ENCODE peak calls at places on chromosomes 7 and 10, in seven cellular contexts. E is progenitor cell of endocrine pancreas; A is choroid plexus epithelial cell; F is Calu3; Z is tibial artery; N is CD8-positive, alpha-beta T cell; S is GM10248. I is an unnamed sample.

GRCh38 chr10:78312197-78313046 is 278.8 kb downstream of the RPS24 start:
- DNase-seq in E (no peak), A (peak), F (no peak), Z (no peak), N (no peak), S (no peak), I (peak)

GRCh38 chr7:90825779-90826178 is 229.7 kb downstream of the CDK14 start:
- DNase-seq in E (no peak), A (peak), F (no peak), Z (no peak), N (no peak), S (no peak), I (peak)

GRCh38 chr10:100359030-100359432 is 12.0 kb downstream of the SCD start:
- DNase-seq in E (no peak), A (no peak), F (no peak), Z (no peak), N (no peak), S (no peak), I (no peak)

GRCh38 chr7:2954433-2954853 is 89.2 kb downstream of the CARD11 start:
- DNase-seq in E (no peak), A (no peak), F (no peak), Z (no peak), N (peak), S (peak), I (no peak)

GRCh38 chr10:118953999-118954398 is 75.5 kb upstream of the NANOS1 start:
- DNase-seq in E (no peak), A (no peak), F (no peak), Z (no peak), N (no peak), S (peak), I (no peak)

GRCh38 chr10:29064665-29065064 is 224.2 kb upstream of the LYZL1 start:
- DNase-seq in E (no peak), A (peak), F (no peak), Z (no peak), N (no peak), S (no peak), I (peak)

GRCh38 chr10:114767589-114768393 is 53.8 kb upstream of the FHIP2A start:
- DNase-seq in E (peak), A (no peak), F (peak), Z (no peak), N (no peak), S (peak), I (no peak)

GRCh38 chr10:28060031-28060607 is 61.2 kb upstream of the ODAD2 start:
- DNase-seq in E (no peak), A (no peak), F (no peak), Z (no peak), N (no peak), S (no peak), I (no peak)

GRCh38 chr7:44222074-44222473 is 21.3 kb downstream of the YKT6 start:
- DNase-seq in E (no peak), A (no peak), F (no peak), Z (no peak), N (no peak), S (no peak), I (no peak)

GRCh38 chr10:78215645-78216044 is 182.0 kb downstream of the RPS24 start:
- DNase-seq in E (no peak), A (peak), F (no peak), Z (peak), N (no peak), S (no peak), I (peak)

GRCh38 chr10:13560597-13560996 is 26.2 kb upstream of the PRPF18 start:
- DNase-seq in E (no peak), A (peak), F (no peak), Z (no peak), N (no peak), S (no peak), I (no peak)

GRCh38 chr7:129774359-129774758 is 162.8 kb downstream of the NRF1 start:
- DNase-seq in E (no peak), A (no peak), F (no peak), Z (no peak), N (no peak), S (no peak), I (no peak)

GRCh38 chr7:727806-728460 is 852 bp upstream of the PRKAR1B start:
- DNase-seq in E (no peak), A (peak), F (no peak), Z (no peak), N (no peak), S (no peak), I (no peak)

GRCh38 chr10:100740476-100741341 is 4.7 kb upstream of the PAX2 start:
- DNase-seq in E (no peak), A (no peak), F (no peak), Z (no peak), N (no peak), S (no peak), I (no peak)

GRCh38 chr10:131722121-131722520 is 178.7 kb upstream of the PPP2R2D start:
- DNase-seq in E (no peak), A (no peak), F (no peak), Z (no peak), N (no peak), S (no peak), I (no peak)

GRCh38 chr10:72425133-72425532 is 70.4 kb upstream of the DNAJB12 start:
- DNase-seq in E (no peak), A (peak), F (no peak), Z (no peak), N (no peak), S (no peak), I (no peak)

GRCh38 chr7:128872394-128872824 is 9.8 kb downstream of the ATP6V1F start:
- DNase-seq in E (no peak), A (no peak), F (no peak), Z (no peak), N (no peak), S (no peak), I (no peak)

GRCh38 chr7:149670288-149670687 is 103.1 kb downstream of the ZNF467 start:
- DNase-seq in E (no peak), A (peak), F (no peak), Z (peak), N (no peak), S (no peak), I (no peak)

GRCh38 chr10:78913219-78914059 is 155.3 kb upstream of the ZMIZ1 start:
- DNase-seq in E (no peak), A (no peak), F (peak), Z (no peak), N (no peak), S (no peak), I (no peak)

GRCh38 chr7:107118109-107118900 is 50.5 kb upstream of the HBP1 start:
- DNase-seq in E (no peak), A (peak), F (no peak), Z (no peak), N (no peak), S (no peak), I (no peak)

GRCh38 chr7:77806425-77806824 is 7.9 kb downstream of the PHTF2 start:
- DNase-seq in E (no peak), A (no peak), F (no peak), Z (no peak), N (no peak), S (no peak), I (no peak)

GRCh38 chr10:126243976-126244375 is 144.3 kb downstream of the ADAM12 start:
- DNase-seq in E (no peak), A (peak), F (no peak), Z (no peak), N (no peak), S (no peak), I (peak)

GRCh38 chr10:71512794-71513379 is 116.2 kb downstream of the CDH23 start:
- DNase-seq in E (no peak), A (peak), F (peak), Z (no peak), N (no peak), S (no peak), I (no peak)

GRCh38 chr10:90960355-90960814 is 39.5 kb upstream of the ANKRD1 start:
- DNase-seq in E (no peak), A (peak), F (no peak), Z (no peak), N (no peak), S (peak), I (peak)

GRCh38 chr10:21649441-21649872 is 115.4 kb downstream of the MLLT10 start:
- DNase-seq in E (no peak), A (no peak), F (no peak), Z (no peak), N (no peak), S (no peak), I (no peak)

GRCh38 chr10:132408823-132409666 is 12.0 kb downstream of the PWWP2B start:
- DNase-seq in E (no peak), A (no peak), F (peak), Z (no peak), N (no peak), S (no peak), I (no peak)

GRCh38 chr10:132861116-132861691 is 75.3 kb upstream of the NKX6-2 start:
- DNase-seq in E (no peak), A (no peak), F (no peak), Z (no peak), N (no peak), S (no peak), I (no peak)

DNA sequence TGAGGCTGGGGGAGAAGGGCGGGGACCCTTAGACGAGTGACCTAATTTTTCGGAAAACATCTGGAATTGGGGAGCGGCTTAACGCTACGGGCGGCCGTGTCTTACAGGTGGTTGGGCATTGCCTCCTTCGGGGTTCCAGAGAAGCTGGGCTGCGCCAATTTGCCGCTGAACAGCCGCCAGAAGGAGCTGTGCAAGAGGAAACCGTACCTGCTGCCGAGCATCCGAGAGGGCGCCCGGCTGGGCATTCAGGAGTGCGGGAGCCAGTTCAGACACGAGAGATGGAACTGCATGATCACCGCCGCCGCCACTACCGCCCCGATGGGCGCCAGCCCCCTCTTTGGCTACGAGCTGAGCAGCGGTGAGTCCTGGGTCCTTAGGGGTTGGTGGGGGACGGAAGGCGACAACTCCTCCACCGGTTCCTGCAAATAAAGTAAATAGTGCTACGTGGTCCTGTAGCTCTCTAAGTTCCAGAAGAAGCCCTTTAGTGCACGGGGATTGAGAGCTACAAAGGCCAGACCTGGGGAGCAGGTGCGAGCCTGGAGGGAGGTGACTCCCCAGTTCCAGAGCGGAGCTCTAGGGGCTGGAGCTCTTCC is 756 bp downstream of the WNT16 start:
- DNase-seq in E (peak), A (peak), F (peak), Z (no peak), N (no peak), S (peak), I (no peak)
- TF ChIP-seq CTCF in E (no peak), A (peak), F (peak), Z (no peak), N (no peak), S (peak), I (no peak)

GRCh38 chr7:141738592-141739013 is 445 bp downstream of the SSBP1 start:
- DNase-seq in E (no peak), A (no peak), F (no peak), Z (no peak), N (no peak), S (no peak), I (no peak)
- TF ChIP-seq CTCF in E (no peak), A (peak), F (no peak), Z (no peak), N (no peak), S (peak), I (no peak)

GRCh38 chr7:35492451-35493175 is 202.3 kb downstream of the HERPUD2 start:
- DNase-seq in E (no peak), A (no peak), F (no peak), Z (no peak), N (no peak), S (no peak), I (no peak)
- TF ChIP-seq CTCF in E (no peak), A (no peak), F (no peak), Z (no peak), N (no peak), S (no peak), I (no peak)

GRCh38 chr10:75295901-75296441 is 60.2 kb upstream of the COMTD1 start:
- DNase-seq in E (no peak), A (no peak), F (no peak), Z (no peak), N (no peak), S (no peak), I (no peak)

GRCh38 chr10:75293456-75293840 is 57.7 kb upstream of the COMTD1 start:
- DNase-seq in E (no peak), A (no peak), F (no peak), Z (no peak), N (no peak), S (no peak), I (no peak)

GRCh38 chr10:75294518-75294865 is 58.7 kb upstream of the COMTD1 start:
- DNase-seq in E (peak), A (no peak), F (no peak), Z (no peak), N (no peak), S (no peak), I (no peak)

GRCh38 chr10:75294031-75294437 is 58.3 kb upstream of the COMTD1 start:
- DNase-seq in E (no peak), A (no peak), F (no peak), Z (no peak), N (no peak), S (no peak), I (no peak)

GRCh38 chr10:75294866-75295692 is 59.3 kb upstream of the COMTD1 start:
- DNase-seq in E (peak), A (peak), F (peak), Z (peak), N (peak), S (peak), I (peak)
- TF ChIP-seq CTCF in E (peak), A (peak), F (peak), Z (peak), N (peak), S (no peak), I (peak)

GRCh38 chr7:105013818-105014724 is at the start of gene KMT2E:
- DNase-seq in E (peak), A (peak), F (peak), Z (peak), N (peak), S (peak), I (peak)
- TF ChIP-seq CTCF in E (no peak), A (peak), F (no peak), Z (peak), N (no peak), S (no peak), I (peak)

GRCh38 chr7:38068461-38068860 is 109.6 kb upstream of the STARD3NL start:
- DNase-seq in E (no peak), A (no peak), F (no peak), Z (no peak), N (no peak), S (no peak), I (no peak)

GRCh38 chr7:38069052-38069451 is 109.0 kb upstream of the STARD3NL start:
- DNase-seq in E (no peak), A (no peak), F (no peak), Z (no peak), N (no peak), S (no peak), I (no peak)

DNA sequence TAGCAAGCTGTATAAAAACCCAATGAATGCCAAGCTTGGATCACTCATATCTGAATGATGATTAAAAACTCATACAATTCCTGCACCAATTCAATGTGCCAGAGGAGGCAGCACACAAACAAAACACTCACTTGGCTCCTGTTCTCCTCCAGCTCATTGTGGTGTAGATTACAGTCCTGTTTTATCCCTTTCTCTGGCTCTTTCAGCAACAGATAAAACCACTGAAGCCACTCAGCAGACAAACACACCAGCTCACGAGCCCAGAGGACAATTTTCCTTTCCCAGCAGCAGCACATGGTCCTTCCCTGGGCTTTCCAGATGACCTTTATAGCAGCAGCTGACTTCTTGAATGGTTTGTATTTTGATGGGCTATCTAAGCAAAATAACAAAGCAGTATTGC is 107.3 kb upstream of the STARD3NL start:
- DNase-seq in E (no peak), A (peak), F (peak), Z (no peak), N (no peak), S (no peak), I (no peak)
- TF ChIP-seq CTCF in E (peak), A (peak), F (peak), Z (no peak), N (peak), S (no peak), I (no peak)

GRCh38 chr10:69583106-69583505 is 9.9 kb upstream of the NEUROG3 start:
- DNase-seq in E (no peak), A (no peak), F (no peak), Z (no peak), N (no peak), S (no peak), I (no peak)

GRCh38 chr10:69588358-69588757 is 15.1 kb upstream of the NEUROG3 start:
- DNase-seq in E (no peak), A (no peak), F (no peak), Z (no peak), N (no peak), S (no peak), I (no peak)
- TF ChIP-seq CTCF in E (no peak), A (peak), F (no peak), Z (no peak), N (no peak), S (no peak), I (no peak)

I was measured in HFFc6.